ENCODE peak calls at places on chromosomes 13 and 19, in five cellular contexts. W, S, Z, E and P are unnamed samples.

GRCh38 chr13:40595693-40596092 is 70.7 kb downstream of the FOXO1 start:
- DNase-seq in W (no peak), S (no peak), Z (no peak), E (no peak), P (no peak)

GRCh38 chr13:37175996-37176395 is 70.5 kb upstream of the CSNK1A1L start:
- DNase-seq in W (no peak), S (peak), Z (peak), E (peak), P (no peak)

GRCh38 chr19:11652492-11652891 is 55.2 kb downstream of the ZNF627 start:
- DNase-seq in W (no peak), S (no peak), Z (no peak), E (no peak), P (no peak)

GRCh38 chr19:17125728-17126677 is 50.4 kb downstream of the MYO9B start:
- DNase-seq in W (no peak), S (peak), Z (no peak), E (no peak), P (no peak)

GRCh38 chr13:50574731-50575130 is 268.8 kb downstream of the DLEU7 start:
- DNase-seq in W (no peak), S (no peak), Z (peak), E (peak), P (no peak)

GRCh38 chr19:47310323-47310722 is 662 bp downstream of the C5AR1 start:
- DNase-seq in W (no peak), S (no peak), Z (no peak), E (no peak), P (no peak)

GRCh38 chr19:17519967-17520366 is 8.5 kb downstream of the PGLS start:
- DNase-seq in W (peak), S (no peak), Z (no peak), E (no peak), P (no peak)

GRCh38 chr13:29502391-29503008 is 93.0 kb downstream of the SLC7A1 start:
- DNase-seq in W (no peak), S (no peak), Z (no peak), E (no peak), P (no peak)

GRCh38 chr13:59478908-59479307 is 684.8 kb downstream of the DIAPH3 start:
- DNase-seq in W (no peak), S (no peak), Z (no peak), E (no peak), P (no peak)

GRCh38 chr19:4456566-4456842 is 1.1 kb downstream of the UBXN6 start:
- DNase-seq in W (peak), S (peak), Z (peak), E (no peak), P (no peak)